ENCODE peak calls at places on chromosomes 11 and 22, in five cellular contexts. G is HepG2, I is IMR-90, D is GM12878, C is K562. R is an unnamed sample.
A peak's percentile ranks its signal among the peaks of the same experiment; 100 is the strongest.

GRCh38 chr22:30309981-30310672 is 16.6 kb downstream of the TBC1D10A start:
- DNase-seq in C (no peak), I (peak; percentile 72), G (no peak), D (peak; percentile 58), R (no peak)

GRCh38 chr11:74926304-74927030 is 22.4 kb downstream of the XRRA1 start:
- DNase-seq in I (peak; percentile 56), G (no peak), C (no peak), D (no peak), R (no peak)

GRCh38 chr11:123373754-123374621 is 56.1 kb upstream of the GRAMD1B start:
- DNase-seq in D (no peak), C (no peak), G (no peak), I (no peak), R (no peak)

GRCh38 chr11:128568166-128568778 is 19.1 kb downstream of the ETS1 start:
- DNase-seq in G (no peak), D (no peak), I (no peak), C (no peak), R (no peak)

GRCh38 chr11:119222308-119222707 is 16.2 kb downstream of the CBL start:
- DNase-seq in I (peak; percentile 81), C (no peak), D (no peak), G (no peak), R (peak; percentile 31)

GRCh38 chr11:95545116-95545875 is 244.3 kb downstream of the FAM76B start:
- DNase-seq in I (no peak), D (no peak), C (no peak), G (no peak), R (no peak)

GRCh38 chr11:129143335-129143734 is 48.8 kb downstream of the ARHGAP32 start:
- DNase-seq in D (no peak), I (peak; percentile 99), C (no peak), G (peak; percentile 97), R (no peak)

GRCh38 chr11:34191592-34191991 is 86.2 kb downstream of the NAT10 start:
- DNase-seq in I (no peak), D (no peak), C (peak; percentile 28), G (no peak), R (no peak)

GRCh38 chr11:16890442-16890841 is 123.8 kb downstream of the PLEKHA7 start:
- DNase-seq in G (no peak), I (no peak), C (no peak), D (no peak), R (no peak)

GRCh38 chr11:130145975-130146776 is 13.4 kb upstream of the ST14 start:
- DNase-seq in I (no peak), C (no peak), D (no peak), G (peak; percentile 65), R (no peak)

GRCh38 chr11:66264893-66265292 is 3.5 kb upstream of the RAB1B start:
- DNase-seq in I (no peak), C (peak; percentile 51), G (no peak), D (no peak), R (peak; percentile 59)

GRCh38 chr11:2902784-2903671 is 17.5 kb upstream of the CDKN1C start:
- DNase-seq in G (peak; percentile 74), I (no peak), D (no peak), C (no peak), R (no peak)

GRCh38 chr11:11442791-11443190 is 89.7 kb upstream of the CSNK2A3 start:
- DNase-seq in I (no peak), C (no peak), D (no peak), G (no peak), R (no peak)

GRCh38 chr11:96827164-96827563 is 437.4 kb downstream of the JRKL start:
- DNase-seq in I (peak; percentile 0), D (no peak), C (no peak), G (no peak), R (peak; percentile 1)

GRCh38 chr11:83409891-83410290 is 123.7 kb upstream of the CCDC90B start:
- DNase-seq in D (no peak), I (no peak), G (no peak), C (no peak), R (no peak)

GRCh38 chr11:47239889-47240288 is 8.7 kb downstream of the ACP2 start:
- DNase-seq in G (no peak), I (no peak), C (no peak), D (no peak), R (peak; percentile 7)

GRCh38 chr11:69209421-69209820 is 53.7 kb downstream of the SMIM38 start:
- DNase-seq in G (no peak), D (no peak), I (no peak), C (no peak), R (no peak)

GRCh38 chr22:21694394-21694793 is 28.6 kb downstream of the PPIL2 start:
- DNase-seq in C (no peak), D (no peak), G (no peak), I (no peak), R (no peak)

GRCh38 chr11:133951484-133952198 is 5.1 kb downstream of the IGSF9B start:
- DNase-seq in G (no peak), I (peak; percentile 4), C (no peak), D (no peak), R (peak; percentile 63)

GRCh38 chr11:64842366-64842759 is 2.1 kb downstream of the CDC42BPG start:
- DNase-seq in C (no peak), D (no peak), I (no peak), G (no peak), R (no peak)

GRCh38 chr11:1563149-1563638 is 8.9 kb downstream of the DUSP8 start:
- DNase-seq in I (no peak), G (no peak), C (no peak), D (no peak), R (no peak)

GRCh38 chr22:50691521-50691920 is 18.9 kb downstream of the SHANK3 start:
- DNase-seq in C (no peak), D (peak; percentile 13), G (peak; percentile 33), I (peak; percentile 44), R (no peak)

GRCh38 chr11:41040474-41040873 is 419.0 kb downstream of the LRRC4C start:
- DNase-seq in G (no peak), D (no peak), C (no peak), I (no peak), R (no peak)

GRCh38 chr11:64314805-64315561 is 2.4 kb downstream of the TRMT112 start:
- DNase-seq in G (no peak), C (no peak), I (no peak), D (no peak), R (no peak)

DNA sequence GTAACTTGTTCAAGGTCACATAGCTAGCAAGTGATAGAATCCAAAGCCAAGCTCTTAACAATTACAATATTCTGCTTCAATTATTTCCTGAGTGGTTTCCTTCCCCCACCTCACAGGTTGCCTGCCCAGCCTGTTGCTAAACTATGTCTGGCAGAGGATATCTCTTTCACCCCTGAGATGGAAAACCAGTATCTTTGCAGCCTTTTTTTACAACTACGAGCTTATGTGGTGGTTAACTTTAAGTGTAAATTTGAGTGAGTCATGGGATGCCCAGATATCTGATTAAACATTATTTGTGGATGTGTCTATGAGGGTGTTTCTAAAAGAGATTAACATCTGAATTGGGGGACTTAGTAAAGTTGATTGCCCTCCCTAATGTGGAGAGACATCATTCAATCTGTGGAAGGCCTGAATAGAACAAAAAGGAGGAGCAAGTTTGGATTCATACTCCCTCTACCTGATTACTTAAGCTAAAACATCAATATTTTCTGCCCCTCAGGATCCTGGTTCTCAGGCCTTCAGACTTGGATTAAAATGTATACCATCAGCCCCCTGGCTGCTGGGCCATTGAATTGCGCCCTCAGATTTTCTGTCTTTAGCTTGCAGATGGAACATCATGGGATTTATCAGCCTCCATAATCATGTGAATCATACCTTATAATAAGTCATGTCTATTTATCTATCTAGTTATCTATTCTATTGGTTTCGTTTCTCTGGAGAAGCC is 911.9 kb downstream of the METTL15 start:
- DNase-seq in I (peak; percentile 66), C (no peak), G (no peak), D (no peak), R (no peak)
- TF ChIP-seq MXI1 in I (no peak), C (no peak), G (no peak), D (no peak), R (no peak)

DNA sequence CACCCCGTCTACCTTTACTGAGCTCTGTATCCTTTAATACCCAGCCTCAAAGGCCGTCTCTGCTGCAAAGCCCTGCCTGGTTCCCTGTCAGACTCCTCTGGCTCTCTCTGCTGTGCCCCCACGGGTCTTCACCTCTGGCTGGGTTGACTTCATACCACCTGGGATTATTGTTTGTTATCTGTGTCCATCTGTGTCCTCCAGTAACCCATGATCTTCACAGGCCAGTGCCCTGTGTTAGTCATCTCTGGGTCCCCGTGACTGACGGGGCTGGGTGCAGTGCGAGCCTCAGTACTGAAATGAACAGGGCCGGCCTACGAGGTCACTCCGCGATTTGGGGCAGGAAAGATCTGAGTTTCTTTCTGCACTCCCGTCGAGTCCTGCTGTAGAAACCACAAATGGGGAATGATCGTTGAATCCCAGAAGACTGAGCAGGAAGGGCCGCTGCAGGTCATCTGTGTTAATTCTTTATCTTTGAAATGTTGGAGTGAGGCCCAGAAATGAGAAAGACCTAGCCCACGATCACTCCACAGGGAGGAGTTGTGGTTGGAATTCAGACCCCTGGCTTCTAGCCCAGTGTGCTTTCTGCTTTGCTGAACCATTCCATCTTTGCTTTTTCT is 12.3 kb upstream of the TUB start:
- DNase-seq in C (peak; percentile 22), I (peak; percentile 91), G (peak; percentile 47), D (no peak), R (peak; percentile 70)
- TF ChIP-seq RAD21 in C (no peak), I (no peak), G (no peak), D (no peak), R (peak; percentile 27)

GRCh38 chr22:44697423-44698179 is 4.4 kb upstream of the PRR5 start:
- DNase-seq in D (no peak), G (peak; percentile 45), I (peak; percentile 65), C (peak; percentile 64), R (peak; percentile 91)
- TF ChIP-seq MXI1 in D (no peak), G (no peak), I (no peak), C (no peak), R (no peak)

GRCh38 chr11:60367896-60368295 is 10.4 kb upstream of the MS4A7 start:
- DNase-seq in D (no peak), G (no peak), I (no peak), C (no peak), R (no peak)

GRCh38 chr11:60367009-60367408 is 11.3 kb upstream of the MS4A7 start:
- DNase-seq in I (no peak), C (no peak), D (peak; percentile 81), G (no peak), R (no peak)

GRCh38 chr11:60360621-60361020 is 17.7 kb upstream of the MS4A7 start:
- DNase-seq in I (no peak), C (no peak), G (no peak), D (no peak), R (no peak)

DNA sequence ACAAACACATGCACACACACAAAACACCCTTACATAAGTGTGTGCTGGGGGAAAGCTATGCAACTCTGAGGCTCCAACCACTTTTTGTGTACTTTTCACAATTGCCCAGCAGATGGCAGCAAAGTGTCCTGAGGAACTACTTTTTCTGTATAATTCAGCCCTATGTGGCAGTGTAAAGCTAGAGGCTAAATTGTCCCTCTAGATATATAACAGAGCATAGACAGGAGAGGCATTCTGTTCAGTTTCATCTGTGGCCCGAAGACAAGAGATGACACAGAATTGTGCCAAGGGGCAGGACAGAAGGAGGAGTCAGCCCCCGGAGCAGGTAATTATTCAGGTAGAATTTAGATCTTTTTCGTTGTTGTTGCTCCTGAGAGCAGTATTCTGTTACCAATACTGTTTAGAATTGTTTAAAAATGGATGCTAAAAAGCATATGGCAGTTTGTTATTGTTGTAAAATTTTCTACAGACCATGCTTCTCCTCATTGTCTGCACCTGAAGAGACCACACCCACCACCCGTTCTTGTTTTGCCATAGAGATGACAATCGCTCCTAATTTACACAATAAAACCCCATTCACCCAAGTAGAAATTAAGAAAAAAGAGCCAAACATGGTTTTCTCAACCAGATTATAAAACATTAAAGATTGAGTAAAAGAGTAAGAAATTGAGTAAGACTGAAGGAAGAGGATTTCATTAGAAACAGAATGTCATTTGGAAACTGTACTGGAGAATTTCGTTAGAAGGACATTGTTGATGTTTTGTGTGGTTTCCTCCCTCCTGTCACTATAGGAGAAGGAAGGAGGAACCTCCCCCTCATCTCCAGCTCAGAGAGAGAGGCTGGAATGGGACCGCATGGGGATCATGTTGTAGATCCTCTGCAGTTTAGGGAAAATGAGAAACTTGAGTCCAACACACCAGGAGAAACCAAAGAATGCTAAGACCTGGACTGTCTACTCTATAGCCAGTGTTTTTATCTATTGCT is 14.5 kb upstream of the MS4A7 start:
- DNase-seq in G (peak; percentile 58), I (peak; percentile 25), C (peak; percentile 47), D (peak; percentile 88), R (peak; percentile 40)
- TF ChIP-seq RAD21 in G (no peak), I (peak; percentile 48), C (peak; percentile 50), D (peak; percentile 95), R (peak; percentile 61)

R was measured in SK-N-SH.